ENCODE peak calls at places on chromosomes 6 and 20, in five cellular contexts. I is astrocyte of the spinal cord, U is keratinocyte, Q is WTC11, A is AG09319. T is an unnamed sample.

GRCh38 chr6:70398783-70399730 is 14.3 kb upstream of the FAM135A start:
- DNase-seq in I (peak), U (peak), Q (no peak), A (no peak), T (no peak)

GRCh38 chr6:167658106-167658505 is 168.6 kb upstream of the AFDN start:
- DNase-seq in I (no peak), U (no peak), Q (no peak), A (no peak), T (no peak)

GRCh38 chr6:12241493-12242214 is 48.5 kb upstream of the EDN1 start:
- DNase-seq in I (no peak), U (no peak), Q (no peak), A (no peak), T (no peak)

GRCh38 chr20:58852559-58853271 is at the start of gene GNAS:
- DNase-seq in I (peak), U (no peak), Q (peak), A (no peak), T (no peak)

GRCh38 chr6:51812231-51812630 is 275.2 kb downstream of the PKHD1 start:
- DNase-seq in I (no peak), U (no peak), Q (no peak), A (no peak), T (no peak)

GRCh38 chr20:58651548-58651822 is 402 bp downstream of the STX16 start:
- DNase-seq in I (no peak), U (no peak), Q (no peak), A (no peak), T (peak)

GRCh38 chr6:108606130-108606797 is 45.5 kb downstream of the FOXO3 start:
- DNase-seq in I (no peak), U (no peak), Q (no peak), A (no peak), T (no peak)

GRCh38 chr6:50124572-50124971 is 74.8 kb upstream of the DEFB112 start:
- DNase-seq in I (no peak), U (no peak), Q (no peak), A (no peak), T (no peak)

GRCh38 chr6:47092249-47092648 is 50.1 kb upstream of the ADGRF1 start:
- DNase-seq in I (no peak), U (no peak), Q (no peak), A (no peak), T (no peak)

GRCh38 chr6:16523550-16524379 is 237.5 kb downstream of the ATXN1 start:
- DNase-seq in I (peak), U (no peak), Q (no peak), A (peak), T (no peak)

GRCh38 chr6:25053875-25054371 is 118.2 kb upstream of the RIPOR2 start:
- DNase-seq in I (peak), U (no peak), Q (no peak), A (peak), T (no peak)

GRCh38 chr20:11117808-11118528 is 444.2 kb upstream of the JAG1 start:
- DNase-seq in I (peak), U (peak), Q (no peak), A (no peak), T (no peak)

GRCh38 chr6:5084787-5085637 is at the start of gene PPP1R3G:
- DNase-seq in I (peak), U (no peak), Q (peak), A (peak), T (peak)

GRCh38 chr6:153602387-153602786 is 436.7 kb upstream of the OPRM1 start:
- DNase-seq in I (no peak), U (no peak), Q (no peak), A (no peak), T (no peak)

GRCh38 chr6:130282234-130282995 is 59.7 kb upstream of the SAMD3 start:
- DNase-seq in I (peak), U (no peak), Q (no peak), A (no peak), T (no peak)

GRCh38 chr6:146892613-146893401 is 294.0 kb downstream of the ADGB start:
- DNase-seq in I (peak), U (no peak), Q (no peak), A (peak), T (no peak)

GRCh38 chr6:99305021-99305554 is 44.4 kb downstream of the FAXC start:
- DNase-seq in I (no peak), U (no peak), Q (no peak), A (no peak), T (no peak)

GRCh38 chr6:17705778-17706579 is 746 bp downstream of the NUP153 start:
- DNase-seq in I (peak), U (no peak), Q (peak), A (no peak), T (peak)

GRCh38 chr6:56595490-56596122 is 47.1 kb downstream of the DST start:
- DNase-seq in I (peak), U (no peak), Q (peak), A (peak), T (no peak)

GRCh38 chr6:5981274-5982026 is 25.3 kb downstream of the NRN1 start:
- DNase-seq in I (peak), U (no peak), Q (no peak), A (no peak), T (no peak)

GRCh38 chr6:30870546-30870945 is 13.8 kb upstream of the DDR1 start:
- DNase-seq in I (no peak), U (no peak), Q (no peak), A (no peak), T (no peak)

GRCh38 chr6:90369024-90369519 is 72.4 kb upstream of the BACH2 start:
- DNase-seq in I (peak), U (peak), Q (no peak), A (peak), T (no peak)

GRCh38 chr6:35831257-35832007 is 26.3 kb downstream of the LHFPL5 start:
- DNase-seq in I (no peak), U (no peak), Q (no peak), A (no peak), T (no peak)

GRCh38 chr20:50152394-50153152 is 950 bp downstream of the PEDS1 start:
- DNase-seq in I (no peak), U (no peak), Q (no peak), A (no peak), T (no peak)

GRCh38 chr6:132962936-132963579 is 148.7 kb downstream of the RPS12 start:
- DNase-seq in I (peak), U (peak), Q (peak), A (peak), T (peak)

GRCh38 chr20:20480689-20481088 is 112.8 kb downstream of the INSM1 start:
- DNase-seq in I (peak), U (peak), Q (no peak), A (peak), T (no peak)

GRCh38 chr6:156507656-156508055 is 269.5 kb upstream of the ARID1B start:
- DNase-seq in I (no peak), U (no peak), Q (no peak), A (no peak), T (no peak)

GRCh38 chr20:47429409-47429808 is 72.3 kb upstream of the NCOA3 start:
- DNase-seq in I (no peak), U (no peak), Q (no peak), A (no peak), T (no peak)

GRCh38 chr6:1016329-1017302 is 295.3 kb upstream of the FOXQ1 start:
- DNase-seq in I (no peak), U (no peak), Q (no peak), A (no peak), T (no peak)

GRCh38 chr6:1020133-1020532 is 291.8 kb upstream of the FOXQ1 start:
- DNase-seq in I (no peak), U (no peak), Q (no peak), A (no peak), T (no peak)

GRCh38 chr6:1014431-1014807 is 297.5 kb upstream of the FOXQ1 start:
- DNase-seq in I (no peak), U (no peak), Q (no peak), A (no peak), T (no peak)

GRCh38 chr6:1013656-1014430 is 298.1 kb upstream of the FOXQ1 start:
- DNase-seq in I (no peak), U (no peak), Q (no peak), A (no peak), T (no peak)

DNA sequence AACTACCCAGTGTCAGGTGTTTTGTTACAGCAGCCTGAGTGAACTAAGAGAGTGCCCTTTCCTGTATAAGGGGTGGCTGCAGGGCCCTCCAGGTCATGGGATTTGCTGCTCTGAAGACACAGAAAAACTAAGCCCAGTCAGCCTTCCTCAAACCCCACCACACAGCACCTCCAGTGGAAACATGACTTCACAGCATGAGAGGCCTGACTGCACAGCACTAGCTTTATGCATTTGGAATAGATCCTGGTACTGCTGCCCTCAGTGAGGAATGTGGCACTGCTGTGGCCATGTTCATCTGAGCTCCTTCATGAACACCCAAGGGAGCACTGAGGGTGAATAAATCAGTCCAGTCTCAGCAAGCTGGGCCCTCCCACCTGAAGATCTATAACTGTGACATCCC is 296.1 kb upstream of the FOXQ1 start:
- DNase-seq in I (no peak), U (no peak), Q (no peak), A (no peak), T (no peak)
- TF ChIP-seq CTCF in I (peak), U (peak), Q (no peak), A (peak), T (no peak)

DNA sequence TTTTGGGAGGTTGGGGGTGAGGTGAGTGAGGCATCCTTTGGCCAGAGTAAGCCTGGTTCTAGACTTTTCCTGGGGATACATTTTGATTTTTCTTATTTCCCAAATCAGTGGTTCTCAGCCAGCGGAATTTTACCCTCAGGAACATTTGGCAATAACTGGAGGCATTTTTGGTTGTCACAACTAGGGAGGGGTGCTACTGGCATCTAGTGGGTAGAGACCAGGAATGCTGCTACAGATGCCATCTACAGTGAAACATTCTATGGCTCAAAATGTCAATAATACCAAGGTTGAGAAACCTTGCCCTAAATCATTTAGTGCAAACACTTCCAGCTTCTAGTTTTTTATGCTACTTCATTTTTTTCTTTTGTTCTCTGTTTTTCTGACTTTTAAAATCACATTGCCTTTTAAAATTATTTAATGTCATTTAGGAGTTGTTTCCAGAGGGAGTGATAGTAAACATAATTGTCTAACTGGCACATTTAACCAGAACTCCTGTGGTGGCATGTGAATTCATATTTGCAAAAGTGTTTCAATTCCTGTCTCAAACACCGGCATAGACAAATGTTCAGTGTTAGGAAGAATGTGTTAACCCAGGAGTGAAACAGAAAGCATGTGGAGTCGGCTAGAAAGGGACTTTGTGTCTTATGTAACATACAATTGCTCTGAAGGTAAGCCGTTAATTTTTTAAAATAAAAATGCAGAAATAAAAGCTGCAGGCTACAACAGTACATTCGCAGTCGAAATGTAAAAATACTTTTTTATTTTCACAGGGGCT is 59.0 kb downstream of the QRSL1 start:
- DNase-seq in I (no peak), U (no peak), Q (no peak), A (no peak), T (no peak)
- TF ChIP-seq CTCF in I (no peak), U (peak), Q (no peak), A (no peak), T (no peak)

GRCh38 chr6:165895421-165896165 is 232.6 kb upstream of the PDE10A start:
- DNase-seq in I (no peak), U (no peak), Q (no peak), A (no peak), T (no peak)

GRCh38 chr6:165893431-165893830 is 230.4 kb upstream of the PDE10A start:
- DNase-seq in I (no peak), U (no peak), Q (no peak), A (no peak), T (no peak)

GRCh38 chr6:165891320-165891719 is 228.3 kb upstream of the PDE10A start:
- DNase-seq in I (no peak), U (no peak), Q (no peak), A (no peak), T (no peak)

GRCh38 chr6:165890404-165890735 is 227.3 kb upstream of the PDE10A start:
- DNase-seq in I (no peak), U (no peak), Q (no peak), A (no peak), T (no peak)

GRCh38 chr6:165894228-165894825 is 231.3 kb upstream of the PDE10A start:
- DNase-seq in I (no peak), U (no peak), Q (no peak), A (no peak), T (no peak)
- TF ChIP-seq CTCF in I (no peak), U (no peak), Q (no peak), A (no peak), T (no peak)

GRCh38 chr6:136792066-136792944 is at the start of gene MAP3K5:
- DNase-seq in I (peak), U (peak), Q (peak), A (peak), T (peak)
- TF ChIP-seq CTCF in I (peak), U (peak), Q (no peak), A (peak), T (no peak)

GRCh38 chr20:324177-325042 is 942 bp upstream of the SOX12 start:
- DNase-seq in I (peak), U (no peak), Q (peak), A (no peak), T (peak)
- TF ChIP-seq CTCF in I (peak), U (peak), Q (no peak), A (peak), T (no peak)

T was measured in mesothelial cell of epicardium.